ENCODE peak calls at places on chromosome 1, in five cellular contexts. X is germinal center, U is A172, M is HFF-Myc, Q is AG09309. K is an unnamed sample.

GRCh38 chr1:66943361-66943969 is 18.7 kb downstream of the MIER1 start:
- DNase-seq in Q (no peak), X (no peak), U (no peak), M (no peak), K (no peak)

GRCh38 chr1:15321601-15322000 is 74.6 kb downstream of the FHAD1 start:
- DNase-seq in X (no peak), Q (no peak), U (no peak), M (no peak), K (no peak)

GRCh38 chr1:245809361-245809760 is 654.6 kb downstream of the KIF26B start:
- DNase-seq in Q (no peak), M (no peak), U (no peak), X (no peak), K (no peak)

GRCh38 chr1:235642021-235642942 is 7.3 kb downstream of the GNG4 start:
- DNase-seq in X (peak), M (peak), Q (no peak), U (peak), K (no peak)

GRCh38 chr1:229165327-229165726 is 105.6 kb upstream of the RAB4A start:
- DNase-seq in U (no peak), M (no peak), Q (no peak), X (no peak), K (no peak)

GRCh38 chr1:30417701-30418425 is 305.5 kb downstream of the MATN1 start:
- DNase-seq in M (no peak), X (no peak), U (no peak), Q (no peak), K (no peak)

GRCh38 chr1:155173478-155174333 is at the start of gene TRIM46:
- DNase-seq in Q (no peak), X (peak), M (no peak), U (peak), K (peak)

GRCh38 chr1:21329209-21329844 is 39.1 kb upstream of the ECE1 start:
- DNase-seq in U (peak), X (peak), Q (no peak), M (no peak), K (no peak)

GRCh38 chr1:208430220-208430619 is 186.0 kb upstream of the PLXNA2 start:
- DNase-seq in Q (no peak), U (no peak), X (no peak), M (no peak), K (no peak)

GRCh38 chr1:229171934-229172333 is 99.0 kb upstream of the RAB4A start:
- DNase-seq in Q (no peak), X (no peak), M (no peak), U (no peak), K (no peak)

GRCh38 chr1:16189003-16189402 is 23.4 kb downstream of the ARHGEF19 start:
- DNase-seq in Q (no peak), M (no peak), U (peak), X (no peak), K (no peak)

GRCh38 chr1:179742717-179743678 is at the start of gene FAM163A:
- DNase-seq in M (no peak), Q (no peak), X (peak), U (no peak), K (no peak)

GRCh38 chr1:8423134-8423701 is 105.3 kb downstream of the SLC45A1 start:
- DNase-seq in M (no peak), U (no peak), Q (no peak), X (peak), K (no peak)

GRCh38 chr1:47587891-47588582 is 150.2 kb downstream of the FOXD2 start:
- DNase-seq in U (peak), Q (no peak), X (no peak), M (no peak), K (no peak)

GRCh38 chr1:163054056-163054706 is 15.0 kb upstream of the RGS4 start:
- DNase-seq in X (no peak), U (no peak), Q (no peak), M (no peak), K (no peak)

GRCh38 chr1:110337704-110338199 is 1.4 kb upstream of the RBM15 start:
- DNase-seq in M (no peak), Q (no peak), X (peak), U (peak), K (no peak)

GRCh38 chr1:72516826-72517225 is 234.5 kb upstream of the NEGR1 start:
- DNase-seq in Q (peak), X (no peak), U (no peak), M (no peak), K (no peak)

GRCh38 chr1:62318756-62319544 is at the start of gene KANK4:
- DNase-seq in X (no peak), Q (no peak), U (no peak), M (no peak), K (no peak)

GRCh38 chr1:200890818-200891773 is 3.6 kb upstream of the INAVA start:
- DNase-seq in U (peak), X (no peak), Q (no peak), M (no peak), K (peak)

GRCh38 chr1:44714944-44715571 is 15.9 kb downstream of the RNU5D-1 start:
- DNase-seq in Q (no peak), U (peak), M (no peak), X (peak), K (peak)

GRCh38 chr1:8679929-8680504 is 137.4 kb downstream of the RERE start:
- DNase-seq in X (no peak), Q (no peak), U (no peak), M (no peak), K (no peak)

GRCh38 chr1:113811888-113812660 is at the start of gene RSBN1:
- DNase-seq in Q (peak), X (peak), U (peak), M (peak), K (peak)

GRCh38 chr1:25861316-25862286 is 2.3 kb upstream of the AUNIP start:
- DNase-seq in X (no peak), Q (no peak), U (no peak), M (no peak), K (no peak)

GRCh38 chr1:205592443-205593003 is 39.3 kb downstream of the ELK4 start:
- DNase-seq in M (no peak), X (no peak), U (no peak), Q (no peak), K (no peak)

GRCh38 chr1:36175137-36176095 is 19.5 kb downstream of the MAP7D1 start:
- DNase-seq in X (peak), U (no peak), M (no peak), Q (no peak), K (no peak)

GRCh38 chr1:3660704-3661103 is 8.4 kb downstream of the TP73 start:
- DNase-seq in M (no peak), X (no peak), U (no peak), Q (no peak), K (no peak)

GRCh38 chr1:24866211-24867063 is 63.6 kb downstream of the RUNX3 start:
- DNase-seq in M (no peak), U (no peak), X (no peak), Q (no peak), K (no peak)

GRCh38 chr1:1625404-1625775 is 6.6 kb upstream of the MMP23B start:
- DNase-seq in U (no peak), Q (no peak), M (no peak), X (no peak), K (no peak)

GRCh38 chr1:101112051-101112770 is 86.6 kb upstream of the DPH5 start:
- DNase-seq in X (peak), M (no peak), Q (no peak), U (no peak), K (no peak)

GRCh38 chr1:53220171-53220961 is at the start of gene CZIB:
- DNase-seq in X (peak), Q (peak), M (peak), U (peak), K (peak)

GRCh38 chr1:162885265-162885664 is 24.3 kb upstream of the CCDC190 start:
- DNase-seq in Q (no peak), X (no peak), M (no peak), U (no peak), K (no peak)

GRCh38 chr1:89556716-89557442 is 32.2 kb downstream of the LRRC8B start:
- DNase-seq in X (no peak), Q (no peak), U (no peak), M (no peak), K (no peak)

GRCh38 chr1:10082785-10083479 is 50.2 kb downstream of the UBE4B start:
- DNase-seq in M (no peak), X (no peak), U (no peak), Q (no peak), K (no peak)